ENCODE peak calls at places on chromosomes 12 and 14, in nine cellular contexts. One of them, this sample, is unnamed.

GRCh38 chr12:14367097-14367661 is 1.7 kb downstream of the ATF7IP start:
- DNase-seq in lower leg skin: no peak
- DNase-seq in ovary: no peak
- DNase-seq in A549: no peak
- DNase-seq in body of pancreas: no peak
- DNase-seq in stomach: no peak
- DNase-seq in K562: no peak
- DNase-seq in sigmoid colon: no peak
- DNase-seq in breast epithelium: no peak
- DNase-seq in this sample: no peak

GRCh38 chr12:76329163-76329562 is 19.1 kb downstream of the BBS10 start:
- DNase-seq in K562: no peak
- DNase-seq in A549: peak; percentile 28
- DNase-seq in breast epithelium: no peak
- DNase-seq in lower leg skin: no peak
- DNase-seq in body of pancreas: no peak
- DNase-seq in sigmoid colon: no peak
- DNase-seq in stomach: no peak
- DNase-seq in ovary: no peak
- DNase-seq in this sample: no peak

GRCh38 chr12:124453419-124454351 is 113.7 kb downstream of the NCOR2 start:
- DNase-seq in K562: no peak
- DNase-seq in breast epithelium: peak; percentile 66
- DNase-seq in lower leg skin: peak; percentile 81
- DNase-seq in ovary: no peak
- DNase-seq in stomach: peak; percentile 70
- DNase-seq in sigmoid colon: peak; percentile 90
- DNase-seq in body of pancreas: peak; percentile 42
- DNase-seq in A549: peak; percentile 84
- DNase-seq in this sample: peak; percentile 96

GRCh38 chr12:54631988-54632728 is 2.5 kb downstream of the LACRT start:
- DNase-seq in lower leg skin: no peak
- DNase-seq in sigmoid colon: no peak
- DNase-seq in K562: peak; percentile 37
- DNase-seq in breast epithelium: no peak
- DNase-seq in body of pancreas: peak; percentile 17
- DNase-seq in A549: no peak
- DNase-seq in ovary: no peak
- DNase-seq in stomach: peak; percentile 68
- DNase-seq in this sample: no peak

GRCh38 chr12:3042826-3043225 is 34.4 kb upstream of the TSPAN9 start:
- DNase-seq in body of pancreas: no peak
- DNase-seq in K562: no peak
- DNase-seq in lower leg skin: no peak
- DNase-seq in ovary: no peak
- DNase-seq in sigmoid colon: no peak
- DNase-seq in A549: no peak
- DNase-seq in breast epithelium: no peak
- DNase-seq in stomach: no peak
- DNase-seq in this sample: no peak

GRCh38 chr12:32533971-32534590 is 134.7 kb downstream of the FGD4 start:
- DNase-seq in ovary: peak; percentile 48
- DNase-seq in lower leg skin: peak; percentile 75
- DNase-seq in A549: peak; percentile 61
- DNase-seq in K562: no peak
- DNase-seq in breast epithelium: peak; percentile 50
- DNase-seq in stomach: peak; percentile 69
- DNase-seq in body of pancreas: peak; percentile 66
- DNase-seq in sigmoid colon: peak; percentile 82
- DNase-seq in this sample: no peak

GRCh38 chr12:4909734-4910501 is at the start of gene KCNA1:
- DNase-seq in sigmoid colon: peak; percentile 70
- DNase-seq in stomach: no peak
- DNase-seq in body of pancreas: no peak
- DNase-seq in K562: no peak
- DNase-seq in breast epithelium: no peak
- DNase-seq in ovary: no peak
- DNase-seq in A549: no peak
- DNase-seq in lower leg skin: no peak
- DNase-seq in this sample: no peak

GRCh38 chr12:108570743-108571603 is 8.6 kb downstream of the ISCU start:
- DNase-seq in A549: no peak
- DNase-seq in stomach: no peak
- DNase-seq in breast epithelium: no peak
- DNase-seq in body of pancreas: no peak
- DNase-seq in K562: no peak
- DNase-seq in ovary: no peak
- DNase-seq in sigmoid colon: no peak
- DNase-seq in lower leg skin: no peak
- DNase-seq in this sample: no peak

GRCh38 chr12:43396671-43397070 is 155.3 kb downstream of the ADAMTS20 start:
- DNase-seq in sigmoid colon: no peak
- DNase-seq in body of pancreas: no peak
- DNase-seq in A549: no peak
- DNase-seq in stomach: no peak
- DNase-seq in breast epithelium: no peak
- DNase-seq in ovary: no peak
- DNase-seq in lower leg skin: no peak
- DNase-seq in K562: no peak
- DNase-seq in this sample: no peak

GRCh38 chr14:70317969-70318634 is 41.4 kb downstream of the COX16 start:
- DNase-seq in lower leg skin: no peak
- DNase-seq in sigmoid colon: no peak
- DNase-seq in breast epithelium: no peak
- DNase-seq in stomach: peak; percentile 47
- DNase-seq in A549: peak; percentile 40
- DNase-seq in K562: no peak
- DNase-seq in body of pancreas: peak; percentile 59
- DNase-seq in ovary: no peak
- DNase-seq in this sample: no peak

GRCh38 chr14:89674906-89675305 is 257.9 kb upstream of the FOXN3 start:
- DNase-seq in A549: no peak
- DNase-seq in K562: no peak
- DNase-seq in lower leg skin: no peak
- DNase-seq in body of pancreas: no peak
- DNase-seq in stomach: no peak
- DNase-seq in breast epithelium: no peak
- DNase-seq in sigmoid colon: no peak
- DNase-seq in ovary: no peak
- DNase-seq in this sample: no peak

GRCh38 chr14:21734457-21735074 is 60.9 kb upstream of the OR4E1 start:
- DNase-seq in lower leg skin: no peak
- DNase-seq in body of pancreas: no peak
- DNase-seq in ovary: no peak
- DNase-seq in breast epithelium: no peak
- DNase-seq in K562: peak; percentile 23
- DNase-seq in sigmoid colon: no peak
- DNase-seq in stomach: no peak
- DNase-seq in A549: peak; percentile 2
- DNase-seq in this sample: no peak

GRCh38 chr14:60867503-60868172 is 113.2 kb downstream of the TRMT5 start:
- DNase-seq in ovary: no peak
- DNase-seq in breast epithelium: no peak
- DNase-seq in stomach: no peak
- DNase-seq in body of pancreas: no peak
- DNase-seq in K562: no peak
- DNase-seq in sigmoid colon: no peak
- DNase-seq in A549: no peak
- DNase-seq in lower leg skin: no peak
- DNase-seq in this sample: no peak

GRCh38 chr14:87830443-87831096 is 162.4 kb downstream of the GALC start:
- DNase-seq in A549: no peak
- DNase-seq in ovary: no peak
- DNase-seq in stomach: no peak
- DNase-seq in breast epithelium: no peak
- DNase-seq in sigmoid colon: no peak
- DNase-seq in K562: no peak
- DNase-seq in body of pancreas: no peak
- DNase-seq in lower leg skin: no peak
- DNase-seq in this sample: no peak

GRCh38 chr12:112303004-112303403 is 79.2 kb downstream of the HECTD4 start:
- DNase-seq in ovary: no peak
- DNase-seq in breast epithelium: no peak
- DNase-seq in stomach: no peak
- DNase-seq in K562: no peak
- DNase-seq in body of pancreas: no peak
- DNase-seq in lower leg skin: no peak
- DNase-seq in A549: peak; percentile 67
- DNase-seq in sigmoid colon: no peak
- DNase-seq in this sample: no peak

GRCh38 chr12:93740721-93741120 is 63.5 kb downstream of the CRADD start:
- DNase-seq in breast epithelium: no peak
- DNase-seq in sigmoid colon: no peak
- DNase-seq in body of pancreas: no peak
- DNase-seq in stomach: no peak
- DNase-seq in lower leg skin: no peak
- DNase-seq in K562: no peak
- DNase-seq in ovary: no peak
- DNase-seq in A549: no peak
- DNase-seq in this sample: no peak
- H3K4me3 ChIP-seq in breast epithelium: peak overlapping the region; percentile 68
- H3K4me3 ChIP-seq in sigmoid colon: peak overlapping the region; percentile 7
- H3K4me3 ChIP-seq in body of pancreas: no peak overlapping the region
- H3K4me3 ChIP-seq in stomach: peak overlapping the region; percentile 28
- H3K4me3 ChIP-seq in lower leg skin: no peak overlapping the region
- H3K4me3 ChIP-seq in K562: peak overlapping the region; percentile 44
- H3K4me3 ChIP-seq in ovary: peak overlapping the region; percentile 49
- H3K4me3 ChIP-seq in A549: no peak overlapping the region
- H3K4me3 ChIP-seq in this sample: peak overlapping the region; percentile 65

GRCh38 chr14:67413806-67414769 is 2.1 kb upstream of the PLEK2 start:
- DNase-seq in stomach: no peak
- DNase-seq in lower leg skin: no peak
- DNase-seq in body of pancreas: no peak
- DNase-seq in ovary: no peak
- DNase-seq in sigmoid colon: peak; percentile 41
- DNase-seq in breast epithelium: no peak
- DNase-seq in K562: peak; percentile 67
- DNase-seq in A549: peak; percentile 73
- DNase-seq in this sample: no peak
- TF ChIP-seq POLR2A in stomach: no peak
- TF ChIP-seq POLR2A in lower leg skin: no peak
- TF ChIP-seq POLR2A in body of pancreas: no peak
- TF ChIP-seq POLR2A in ovary: no peak
- TF ChIP-seq POLR2A in sigmoid colon: no peak
- TF ChIP-seq POLR2A in breast epithelium: no peak
- TF ChIP-seq POLR2A in K562: no peak
- TF ChIP-seq POLR2A in A549: no peak
- TF ChIP-seq POLR2A in this sample: no peak

GRCh38 chr12:122982494-122982850 is 2.0 kb downstream of the ARL6IP4 start:
- DNase-seq in A549: no peak
- DNase-seq in stomach: no peak
- DNase-seq in lower leg skin: no peak
- DNase-seq in breast epithelium: no peak
- DNase-seq in body of pancreas: no peak
- DNase-seq in ovary: no peak
- DNase-seq in K562: no peak
- DNase-seq in sigmoid colon: no peak
- DNase-seq in this sample: no peak

GRCh38 chr12:122980192-122981035 is at the start of gene ARL6IP4:
- DNase-seq in sigmoid colon: no peak
- DNase-seq in body of pancreas: peak; percentile 66
- DNase-seq in A549: peak; percentile 76
- DNase-seq in lower leg skin: no peak
- DNase-seq in stomach: peak; percentile 70
- DNase-seq in breast epithelium: peak; percentile 46
- DNase-seq in K562: peak; percentile 90
- DNase-seq in ovary: peak; percentile 56
- DNase-seq in this sample: peak; percentile 73

GRCh38 chr12:122981587-122982493 is 1.4 kb downstream of the ARL6IP4 start:
- DNase-seq in lower leg skin: no peak
- DNase-seq in A549: no peak
- DNase-seq in ovary: no peak
- DNase-seq in body of pancreas: no peak
- DNase-seq in sigmoid colon: no peak
- DNase-seq in stomach: no peak
- DNase-seq in breast epithelium: no peak
- DNase-seq in K562: no peak
- DNase-seq in this sample: peak; percentile 9

GRCh38 chr12:122979908-122980191 is 631 bp upstream of the ARL6IP4 start:
- DNase-seq in sigmoid colon: no peak
- DNase-seq in lower leg skin: no peak
- DNase-seq in breast epithelium: no peak
- DNase-seq in K562: no peak
- DNase-seq in ovary: no peak
- DNase-seq in body of pancreas: no peak
- DNase-seq in stomach: no peak
- DNase-seq in A549: no peak
- DNase-seq in this sample: no peak

DNA sequence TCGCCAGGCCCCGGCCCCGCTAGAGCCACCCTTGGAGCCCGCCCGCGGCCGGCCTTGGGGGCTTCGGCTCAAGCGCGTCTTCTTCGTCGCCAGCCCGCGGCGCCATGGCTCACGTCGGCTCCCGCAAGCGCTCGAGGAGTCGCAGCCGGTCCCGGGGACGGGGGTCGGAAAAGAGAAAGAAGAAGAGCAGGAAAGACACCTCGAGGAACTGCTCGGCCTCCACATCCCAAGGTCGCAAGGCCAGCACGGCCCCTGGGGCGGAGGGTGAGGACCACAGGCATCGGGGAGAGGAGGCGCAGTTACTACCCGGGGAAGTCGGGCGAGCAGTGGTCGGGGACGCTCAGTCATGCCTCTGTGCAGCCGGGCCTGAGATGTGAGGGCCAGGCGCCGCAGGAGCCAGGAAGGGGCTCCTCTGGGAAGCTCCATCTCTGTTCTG is 573 bp downstream of the ARL6IP4 start:
- DNase-seq in A549: no peak
- DNase-seq in K562: no peak
- DNase-seq in stomach: no peak
- DNase-seq in ovary: no peak
- DNase-seq in breast epithelium: no peak
- DNase-seq in body of pancreas: no peak
- DNase-seq in lower leg skin: no peak
- DNase-seq in sigmoid colon: no peak
- DNase-seq in this sample: no peak
- TF ChIP-seq CTCF in A549: no peak
- TF ChIP-seq CTCF in K562: no peak
- TF ChIP-seq CTCF in stomach: no peak
- TF ChIP-seq CTCF in ovary: no peak
- TF ChIP-seq CTCF in breast epithelium: no peak
- TF ChIP-seq CTCF in body of pancreas: no peak
- TF ChIP-seq CTCF in lower leg skin: no peak
- TF ChIP-seq CTCF in sigmoid colon: no peak
- TF ChIP-seq CTCF in this sample: no peak

GRCh38 chr12:24738436-24738835 is 210.5 kb downstream of the BCAT1 start:
- DNase-seq in K562: no peak
- DNase-seq in stomach: no peak
- DNase-seq in lower leg skin: no peak
- DNase-seq in sigmoid colon: no peak
- DNase-seq in body of pancreas: no peak
- DNase-seq in breast epithelium: no peak
- DNase-seq in ovary: no peak
- DNase-seq in A549: no peak
- DNase-seq in this sample: no peak
- H3K4me3 ChIP-seq in K562: no peak overlapping the region
- H3K4me3 ChIP-seq in stomach: no peak overlapping the region
- H3K4me3 ChIP-seq in lower leg skin: no peak overlapping the region
- H3K4me3 ChIP-seq in sigmoid colon: no peak overlapping the region
- H3K4me3 ChIP-seq in body of pancreas: no peak overlapping the region
- H3K4me3 ChIP-seq in breast epithelium: no peak overlapping the region
- H3K4me3 ChIP-seq in ovary: no peak overlapping the region
- H3K4me3 ChIP-seq in A549: no peak overlapping the region
- H3K4me3 ChIP-seq in this sample: no peak overlapping the region